ENCODE peak calls at places on chromosomes 12 and 14, in six cellular contexts. C, I, D, T, P and B are unnamed samples.

GRCh38 chr14:39140170-39140569 is 26.0 kb downstream of the GEMIN2 start:
- DNase-seq in D (no peak), P (no peak), T (no peak), C (no peak), I (no peak), B (no peak)

GRCh38 chr14:35682802-35683201 is 126.3 kb downstream of the RALGAPA1 start:
- DNase-seq in I (no peak), C (no peak), P (no peak), D (no peak), T (peak), B (no peak)

GRCh38 chr14:87449016-87449415 is 544.0 kb downstream of the GALC start:
- DNase-seq in P (no peak), D (no peak), I (no peak), C (no peak), T (no peak), B (no peak)

GRCh38 chr14:56998728-56999127 is 188.4 kb upstream of the OTX2 start:
- DNase-seq in I (no peak), P (no peak), C (no peak), D (no peak), T (no peak), B (no peak)

GRCh38 chr12:40474630-40475029 is 217.6 kb upstream of the CNTN1 start:
- DNase-seq in I (no peak), T (no peak), D (no peak), P (no peak), C (no peak), B (no peak)

GRCh38 chr12:68827895-68828294 is 19.9 kb downstream of the MDM2 start:
- DNase-seq in T (no peak), D (no peak), I (no peak), P (no peak), C (no peak), B (no peak)

GRCh38 chr12:32501835-32502333 is 102.5 kb downstream of the FGD4 start:
- DNase-seq in C (no peak), P (no peak), I (peak), D (peak), T (peak), B (peak)

GRCh38 chr12:88665051-88665450 is 84.8 kb upstream of the KITLG start:
- DNase-seq in C (no peak), P (no peak), D (no peak), I (peak), T (peak), B (peak)

GRCh38 chr14:31592619-31593018 is 31.4 kb downstream of the NUBPL start:
- DNase-seq in I (peak), D (no peak), C (no peak), T (peak), P (no peak), B (peak)

GRCh38 chr12:20220339-20220738 is 148.0 kb upstream of the PDE3A start:
- DNase-seq in C (no peak), T (peak), P (no peak), I (peak), D (peak), B (peak)

GRCh38 chr12:69922999-69923398 is 98.0 kb downstream of the MYRFL start:
- DNase-seq in T (no peak), P (no peak), C (no peak), D (no peak), I (no peak), B (no peak)

GRCh38 chr12:99223554-99223953 is 424.0 kb upstream of the GARIN6 start:
- DNase-seq in T (no peak), I (no peak), D (no peak), P (no peak), C (no peak), B (no peak)

GRCh38 chr12:124449623-124450375 is 117.6 kb downstream of the NCOR2 start:
- DNase-seq in P (no peak), D (no peak), I (no peak), T (no peak), C (no peak), B (no peak)

GRCh38 chr12:81596558-81596957 is 162.6 kb downstream of the PPFIA2 start:
- DNase-seq in I (no peak), C (no peak), D (no peak), T (peak), P (no peak), B (no peak)

GRCh38 chr12:86196465-86196864 is 59.7 kb downstream of the MGAT4C start:
- DNase-seq in P (no peak), C (no peak), D (no peak), I (no peak), T (no peak), B (no peak)

GRCh38 chr14:104981699-104982541 is 3.7 kb upstream of the CLBA1 start:
- DNase-seq in C (no peak), D (no peak), P (no peak), T (no peak), I (no peak), B (no peak)

GRCh38 chr12:76201758-76202157 is 117.3 kb upstream of the NAP1L1 start:
- DNase-seq in D (no peak), I (peak), C (no peak), T (no peak), P (no peak), B (no peak)

GRCh38 chr12:91381309-91381804 is 198.7 kb upstream of the DCN start:
- DNase-seq in I (peak), T (peak), P (no peak), C (no peak), D (peak), B (peak)

GRCh38 chr14:77638738-77639137 is 22.3 kb upstream of the SPTLC2 start:
- DNase-seq in C (no peak), D (no peak), I (peak), P (no peak), T (peak), B (peak)

GRCh38 chr12:8036366-8036765 is 3.9 kb downstream of the FOXJ2 start:
- DNase-seq in C (no peak), I (no peak), P (no peak), D (no peak), T (no peak), B (no peak)

GRCh38 chr14:71119075-71119474 is 211.8 kb downstream of the PCNX1 start:
- DNase-seq in C (no peak), I (peak), P (no peak), T (no peak), D (no peak), B (peak)

GRCh38 chr14:73365727-73366126 is 92.6 kb downstream of the NUMB start:
- DNase-seq in I (no peak), D (no peak), T (no peak), P (no peak), C (no peak), B (no peak)

GRCh38 chr12:121036810-121037326 is 2.2 kb downstream of the OASL start:
- DNase-seq in C (no peak), T (peak), D (no peak), P (no peak), I (peak), B (peak)

GRCh38 chr14:56215180-56215579 is 97.0 kb downstream of the PELI2 start:
- DNase-seq in D (no peak), I (no peak), P (no peak), C (no peak), T (no peak), B (no peak)

GRCh38 chr14:25039933-25040332 is 10.0 kb downstream of the STXBP6 start:
- DNase-seq in C (no peak), I (no peak), T (no peak), P (no peak), D (no peak), B (no peak)

GRCh38 chr14:85142982-85143381 is 387.0 kb upstream of the FLRT2 start:
- DNase-seq in I (no peak), P (no peak), C (no peak), T (peak), D (no peak), B (no peak)

GRCh38 chr12:123705935-123706334 is 6.2 kb upstream of the ATP6V0A2 start:
- DNase-seq in D (no peak), C (no peak), I (no peak), P (no peak), T (peak), B (no peak)

GRCh38 chr14:75323571-75323970 is 44.9 kb downstream of the FOS start:
- DNase-seq in P (no peak), C (no peak), D (no peak), I (no peak), T (no peak), B (peak)

GRCh38 chr14:75022655-75023054 is 19.9 kb downstream of the EIF2B2 start:
- DNase-seq in D (peak), P (no peak), C (no peak), T (peak), I (no peak), B (no peak)

GRCh38 chr12:89559753-89560152 is 33.9 kb upstream of the POC1B start:
- DNase-seq in D (no peak), P (no peak), C (no peak), T (no peak), I (no peak), B (no peak)

GRCh38 chr12:15979096-15980091 is 68.3 kb downstream of the DERA start:
- DNase-seq in C (no peak), T (peak), I (peak), D (peak), P (no peak), B (peak)

GRCh38 chr12:67578976-67579661 is 69.4 kb upstream of the DYRK2 start:
- DNase-seq in T (no peak), P (no peak), D (no peak), I (no peak), C (peak), B (no peak)

GRCh38 chr12:28568083-28568482 is 377.8 kb downstream of the CCDC91 start:
- DNase-seq in D (peak), P (no peak), C (no peak), T (peak), I (peak), B (peak)

GRCh38 chr14:68286667-68287066 is 467.1 kb downstream of the RAD51B start:
- DNase-seq in I (no peak), D (no peak), T (no peak), P (no peak), C (no peak), B (no peak)

GRCh38 chr12:68113644-68114043 is 45.9 kb downstream of the IFNG start:
- DNase-seq in P (no peak), T (no peak), I (no peak), D (peak), C (no peak), B (no peak)

GRCh38 chr14:64762044-64763034 is 58.1 kb downstream of the PLEKHG3 start:
- DNase-seq in C (peak), T (peak), I (peak), P (peak), D (peak), B (peak)

GRCh38 chr14:100440207-100440631 is 117.1 kb downstream of the SLC25A47 start:
- DNase-seq in C (peak), P (no peak), D (peak), I (peak), T (peak), B (peak)
- H3K4me3 ChIP-seq in C (no peak), P (no peak), D (no peak), I (no peak), T (no peak), B (no peak)

GRCh38 chr14:30270200-30271161 is 288.5 kb upstream of the G2E3 start:
- DNase-seq in I (peak), T (peak), D (peak), C (peak), P (peak), B (peak)
- TF ChIP-seq CTCF in I (peak), T (peak), D (peak), C (peak), P (peak), B (peak)

GRCh38 chr12:647713-648085 is 15.5 kb downstream of the NINJ2 start:
- DNase-seq in D (no peak), T (no peak), C (no peak), P (no peak), I (no peak), B (no peak)
- H3K4me3 ChIP-seq in D (no peak), T (no peak), C (no peak), P (no peak), I (no peak), B (no peak)

GRCh38 chr12:6736754-6737153 is 12.9 kb downstream of the COPS7A start:
- DNase-seq in I (no peak), T (no peak), D (no peak), C (no peak), P (no peak), B (no peak)

GRCh38 chr12:6734506-6735082 is 10.7 kb downstream of the COPS7A start:
- DNase-seq in T (no peak), I (no peak), C (no peak), D (peak), P (no peak), B (no peak)

GRCh38 chr12:6730169-6730568 is 6.3 kb downstream of the COPS7A start:
- DNase-seq in C (no peak), P (no peak), D (no peak), I (no peak), T (no peak), B (no peak)

GRCh38 chr12:6735448-6736191 is 11.8 kb downstream of the COPS7A start:
- DNase-seq in I (peak), C (peak), T (peak), D (peak), P (no peak), B (peak)
- TF ChIP-seq CTCF in I (peak), C (no peak), T (peak), D (peak), P (peak), B (peak)

GRCh38 chr14:50998612-50999011 is 54.3 kb upstream of the PYGL start:
- DNase-seq in T (no peak), P (no peak), C (no peak), I (no peak), D (no peak), B (no peak)
- H3K4me3 ChIP-seq in T (no peak), P (no peak), C (no peak), I (no peak), D (no peak), B (no peak)

DNA sequence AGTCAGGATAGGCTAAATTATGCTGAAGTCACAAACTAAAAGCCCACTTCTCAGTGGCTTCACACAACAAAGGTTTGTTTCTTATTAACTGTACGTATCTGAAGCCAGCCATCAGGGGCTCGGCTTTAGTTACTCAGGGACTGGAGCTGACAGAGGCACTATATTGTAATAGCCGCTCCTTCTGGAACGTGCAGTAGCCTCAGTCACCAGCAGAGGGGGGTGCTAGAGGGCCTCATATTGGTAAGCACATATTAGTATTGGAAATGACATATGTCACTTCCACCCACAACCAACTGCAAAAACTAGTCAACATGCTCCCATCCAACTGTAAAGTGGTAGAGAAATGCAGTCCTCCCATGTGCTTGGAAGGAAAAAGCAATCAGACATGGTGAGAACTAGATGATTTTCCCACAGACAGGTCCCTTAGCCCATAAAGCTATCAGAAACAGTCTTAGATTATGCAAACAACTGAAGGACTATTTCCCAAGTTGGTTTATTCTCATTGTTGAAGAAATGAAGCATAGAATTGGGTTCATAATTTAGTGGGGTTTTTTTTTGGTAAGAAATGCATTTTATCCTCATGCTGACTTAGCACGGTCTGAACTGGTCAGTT is 183.6 kb upstream of the G2E3 start:
- DNase-seq in P (no peak), I (peak), C (peak), T (peak), D (peak), B (peak)
- TF ChIP-seq CTCF in P (peak), I (peak), C (peak), T (peak), D (peak), B (peak)

GRCh38 chr12:64475518-64475917 is 23.6 kb downstream of the TBK1 start:
- DNase-seq in C (no peak), D (no peak), I (no peak), T (no peak), P (no peak), B (no peak)
- H3K4me3 ChIP-seq in C (no peak), D (no peak), I (no peak), T (no peak), P (no peak), B (no peak)

GRCh38 chr14:23299186-23299521 is 3.5 kb downstream of the PPP1R3E start:
- DNase-seq in D (no peak), T (no peak), I (no peak), C (no peak), P (no peak), B (no peak)

GRCh38 chr14:23297878-23298277 is 4.8 kb downstream of the PPP1R3E start:
- DNase-seq in D (no peak), P (no peak), I (no peak), T (no peak), C (no peak), B (no peak)

GRCh38 chr14:23300687-23301223 is 1.9 kb downstream of the PPP1R3E start:
- DNase-seq in T (peak), D (peak), C (no peak), P (no peak), I (peak), B (no peak)

GRCh38 chr14:23299986-23300686 is 2.5 kb downstream of the PPP1R3E start:
- DNase-seq in I (no peak), T (no peak), C (no peak), D (no peak), P (no peak), B (no peak)

DNA sequence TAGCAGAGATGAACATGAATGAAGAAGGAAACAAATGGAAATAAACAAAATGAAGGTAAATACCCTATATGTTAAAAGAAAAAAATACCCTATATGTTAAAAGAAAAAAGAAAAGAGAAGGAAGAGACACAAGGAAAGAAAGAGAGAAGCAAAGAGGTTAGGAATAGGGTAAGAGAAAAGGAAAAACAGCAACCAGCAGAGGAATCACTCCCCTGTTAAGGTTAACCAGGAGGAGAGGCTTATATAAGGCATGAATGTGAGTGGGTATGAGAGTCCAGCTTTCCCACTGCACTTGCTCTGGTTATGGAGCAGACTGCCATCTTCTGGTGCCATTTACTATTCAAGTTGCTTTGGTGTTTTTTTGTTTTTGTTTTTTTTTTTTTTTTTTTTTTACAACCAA is 3.1 kb downstream of the PPP1R3E start:
- DNase-seq in I (no peak), D (no peak), C (no peak), T (peak), P (no peak), B (no peak)
- TF ChIP-seq CTCF in I (peak), D (peak), C (no peak), T (peak), P (no peak), B (peak)

DNA sequence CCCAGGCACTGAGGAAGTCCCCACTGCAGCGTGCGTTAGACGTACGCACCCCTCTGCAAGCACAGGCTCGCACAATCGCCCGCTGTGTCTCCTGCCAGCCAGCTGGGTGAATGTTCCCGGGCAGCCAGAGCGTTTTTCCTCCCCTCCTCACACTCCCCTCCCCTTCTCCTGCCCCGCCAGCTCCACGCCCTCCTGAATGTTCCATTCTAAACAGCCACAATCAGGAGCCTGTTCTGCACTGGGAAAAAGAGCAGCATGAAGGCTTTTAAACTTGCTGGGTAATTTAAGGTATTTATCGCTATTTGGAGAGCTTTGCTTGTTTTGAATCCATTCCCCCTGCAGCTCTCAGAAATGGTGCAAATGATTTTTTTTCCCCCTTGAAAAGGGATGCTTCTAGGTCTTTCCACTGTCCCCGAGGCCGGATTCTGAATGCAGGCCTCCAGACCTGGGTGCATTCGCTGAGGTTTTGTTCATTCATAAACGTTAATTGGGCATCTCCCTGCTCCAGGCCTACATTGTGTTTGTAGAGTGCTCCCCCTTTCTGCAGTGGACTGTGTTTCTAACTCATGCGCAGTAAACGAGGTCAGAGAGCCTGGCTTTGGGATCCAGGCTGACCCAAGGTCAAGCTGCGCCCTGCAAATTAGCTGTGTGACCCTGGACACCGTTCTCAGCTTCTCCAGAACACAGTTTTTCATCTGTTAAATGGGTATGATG is 212.5 kb downstream of the CHST11 start:
- DNase-seq in I (no peak), C (no peak), D (no peak), P (peak), T (peak), B (peak)
- H3K4me3 ChIP-seq in I (no peak), C (no peak), D (no peak), P (peak), T (no peak), B (no peak)